ENCODE peak calls at places on chromosomes 12 and 14, in ten cellular contexts. L, E, Z, P, U, F, W, A, O and S are unnamed samples.

GRCh38 chr12:265096-265495 is 2.5 kb upstream of the SLC6A13 start:
- DNase-seq in F (no peak), W (no peak), U (no peak), E (no peak), P (no peak), O (no peak), A (no peak), Z (no peak), L (no peak), S (no peak)

GRCh38 chr12:104809251-104809650 is 148.8 kb downstream of the SLC41A2 start:
- DNase-seq in L (no peak), P (no peak), E (no peak), W (no peak), U (no peak), F (no peak), Z (no peak), O (no peak), A (no peak), S (no peak)

GRCh38 chr14:74492413-74493342 is at the start of gene NPC2:
- DNase-seq in W (no peak), F (peak), A (no peak), Z (peak), P (peak), U (peak), O (no peak), E (no peak), L (peak), S (peak)

GRCh38 chr14:101125719-101126375 is 222.3 kb upstream of the RTL1 start:
- DNase-seq in F (no peak), U (no peak), O (no peak), L (no peak), Z (no peak), W (no peak), E (no peak), A (no peak), P (no peak), S (no peak)

GRCh38 chr14:77648520-77649200 is 32.2 kb upstream of the SPTLC2 start:
- DNase-seq in A (no peak), L (no peak), F (no peak), P (no peak), E (no peak), W (no peak), O (no peak), U (no peak), Z (no peak), S (no peak)

GRCh38 chr12:58833844-58834243 is 86.5 kb downstream of the LRIG3 start:
- DNase-seq in U (no peak), P (no peak), Z (no peak), L (no peak), A (no peak), F (peak), E (no peak), O (no peak), W (no peak), S (no peak)

GRCh38 chr12:98644433-98644711 is 216 bp downstream of the IKBIP start:
- DNase-seq in W (no peak), O (no peak), Z (no peak), A (peak), E (no peak), U (no peak), L (no peak), P (no peak), F (no peak), S (no peak)

GRCh38 chr12:127485528-127485927 is 781.4 kb upstream of the TMEM132C start:
- DNase-seq in W (peak), A (peak), F (no peak), U (peak), O (no peak), L (no peak), E (no peak), P (peak), Z (peak), S (peak)

GRCh38 chr12:1281683-1282366 is 290.8 kb downstream of the ERC1 start:
- DNase-seq in E (no peak), Z (peak), P (peak), W (no peak), O (no peak), L (peak), A (no peak), F (peak), U (peak), S (peak)

GRCh38 chr12:130873825-130874224 is 2.0 kb downstream of the RAN start:
- DNase-seq in P (no peak), W (no peak), E (no peak), F (no peak), O (no peak), L (no peak), U (no peak), A (no peak), Z (no peak), S (no peak)

GRCh38 chr12:32561931-32562341 is 117.2 kb upstream of the DNM1L start:
- DNase-seq in L (no peak), P (peak), W (no peak), O (no peak), A (no peak), Z (no peak), F (no peak), U (no peak), E (no peak), S (no peak)

GRCh38 chr12:32560520-32560919 is 118.6 kb upstream of the DNM1L start:
- DNase-seq in W (no peak), U (no peak), F (no peak), O (no peak), E (no peak), L (no peak), P (no peak), Z (no peak), A (no peak), S (no peak)

GRCh38 chr12:32558941-32559340 is 120.2 kb upstream of the DNM1L start:
- DNase-seq in P (no peak), A (no peak), E (no peak), Z (peak), F (peak), U (peak), L (no peak), W (no peak), O (no peak), S (peak)

GRCh38 chr12:32559434-32559833 is 119.7 kb upstream of the DNM1L start:
- DNase-seq in W (no peak), F (no peak), L (no peak), O (no peak), A (no peak), P (no peak), Z (peak), E (no peak), U (peak), S (peak)
- H3K4me3 ChIP-seq in W (no peak), F (no peak), L (no peak), O (no peak), A (no peak), P (no peak), Z (no peak), E (no peak), U (no peak), S (peak)

GRCh38 chr12:106133136-106134087 is 5.3 kb downstream of the NUAK1 start:
- DNase-seq in A (no peak), O (no peak), L (no peak), W (peak), U (no peak), F (no peak), Z (no peak), P (peak), E (no peak), S (no peak)
- H3K4me3 ChIP-seq in A (no peak), O (no peak), L (no peak), W (no peak), U (no peak), F (no peak), Z (no peak), P (no peak), E (no peak), S (peak)

GRCh38 chr12:91778091-91778819 is 367.4 kb downstream of the BTG1 start:
- DNase-seq in Z (peak), U (peak), O (peak), W (no peak), P (peak), A (no peak), L (peak), E (no peak), F (peak), S (no peak)
- H3K4me3 ChIP-seq in Z (no peak), U (no peak), O (peak), W (no peak), P (no peak), A (no peak), L (no peak), E (no peak), F (no peak), S (peak)

DNA sequence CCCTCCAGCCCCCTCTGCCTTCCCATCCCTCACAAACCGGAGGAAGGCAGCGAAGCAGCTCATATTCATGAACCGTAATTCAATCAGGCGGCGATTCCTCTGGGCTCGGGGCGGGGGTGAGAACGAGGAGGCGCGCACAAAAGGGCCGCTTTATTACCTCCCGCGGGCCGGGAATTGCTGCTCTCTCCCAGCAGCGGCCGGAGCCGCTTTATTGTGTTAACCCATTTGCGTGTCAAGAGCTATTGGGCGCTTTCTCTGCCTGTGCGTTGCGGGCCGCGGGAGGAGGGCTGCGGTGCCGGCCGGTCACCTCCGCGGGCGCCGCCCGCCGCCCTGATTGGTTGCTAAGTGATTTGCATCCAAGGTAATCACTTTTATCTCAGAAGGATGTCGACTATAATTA is 4.8 kb downstream of the FAM222A start:
- DNase-seq in Z (no peak), P (no peak), W (peak), O (no peak), F (no peak), U (no peak), A (no peak), L (no peak), E (no peak), S (no peak)
- H3K4me3 ChIP-seq in Z (no peak), P (no peak), W (no peak), O (no peak), F (no peak), U (no peak), A (no peak), L (peak), E (no peak), S (no peak)

DNA sequence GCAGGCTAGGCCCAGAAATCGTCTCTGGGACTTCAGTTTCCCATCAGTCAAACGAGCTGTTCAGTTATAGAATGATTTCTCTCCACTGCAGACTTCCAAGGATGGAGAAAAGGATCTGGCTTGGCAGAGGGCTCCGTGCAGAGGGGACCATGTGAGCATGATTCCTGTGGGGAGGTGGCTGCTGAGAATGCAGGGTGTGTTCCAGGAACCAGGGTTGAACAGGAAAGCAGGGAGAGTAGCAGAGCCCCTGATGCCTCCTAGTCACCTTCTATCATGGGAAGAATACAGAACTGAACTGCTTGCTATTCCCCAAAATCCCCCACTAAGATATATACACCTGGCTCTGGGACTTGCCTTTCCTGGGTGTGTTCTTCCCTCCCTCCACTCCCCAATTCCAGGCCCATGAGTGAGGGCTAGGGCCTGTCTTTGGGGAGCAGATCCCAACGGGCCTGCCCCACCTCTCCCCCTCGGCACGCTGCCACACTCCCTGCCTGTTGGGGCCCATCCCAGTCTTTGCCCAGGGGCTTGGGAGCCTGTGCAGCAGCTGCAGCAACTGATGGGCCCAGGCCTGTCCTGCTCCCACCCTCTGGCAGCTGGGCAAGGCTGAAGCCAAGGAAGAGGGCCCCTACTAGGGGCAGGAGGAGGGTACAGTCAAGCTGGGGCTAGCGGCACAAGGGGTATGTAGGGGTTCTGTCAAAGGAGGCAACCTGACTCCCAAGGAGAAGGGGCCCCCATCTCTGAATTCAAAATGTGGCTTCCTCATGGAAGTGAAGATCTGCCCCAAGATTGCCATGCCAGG is 3.3 kb downstream of the AJUBA start:
- DNase-seq in W (no peak), P (no peak), E (peak), O (no peak), Z (no peak), F (no peak), U (no peak), L (no peak), A (no peak), S (no peak)
- H3K4me3 ChIP-seq in W (no peak), P (peak), E (no peak), O (no peak), Z (peak), F (no peak), U (no peak), L (no peak), A (no peak), S (no peak)

DNA sequence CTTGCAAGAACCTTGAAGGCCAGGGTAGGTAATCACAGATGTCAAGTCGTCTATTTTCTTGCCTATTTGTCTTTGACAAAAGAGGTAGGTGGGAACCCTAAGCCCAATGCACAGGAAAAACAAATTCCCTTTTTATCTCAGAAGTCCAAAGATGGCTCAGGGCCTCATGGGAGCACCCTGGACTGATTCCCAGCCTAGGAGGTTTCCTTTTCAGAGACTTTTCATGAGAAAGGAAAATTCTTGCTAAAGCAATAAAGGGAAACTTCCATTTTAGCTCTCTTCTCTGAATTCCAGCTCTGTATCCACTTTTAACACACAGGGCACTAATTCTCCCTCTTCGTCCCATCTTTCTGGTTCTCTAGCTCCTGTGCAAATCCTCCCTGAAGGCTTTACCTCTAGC is 1.2 kb downstream of the ZNF641 start:
- DNase-seq in A (no peak), F (peak), U (peak), P (peak), E (no peak), Z (peak), W (no peak), O (no peak), L (peak), S (peak)
- H3K4me3 ChIP-seq in A (no peak), F (no peak), U (peak), P (no peak), E (no peak), Z (peak), W (peak), O (peak), L (peak), S (peak)

GRCh38 chr12:6386522-6386921 is 2.6 kb downstream of the LTBR start:
- DNase-seq in Z (no peak), F (no peak), L (no peak), U (no peak), P (no peak), W (no peak), O (no peak), A (no peak), E (no peak), S (no peak)

GRCh38 chr12:6384499-6385436 is 806 bp downstream of the LTBR start:
- DNase-seq in A (peak), L (no peak), E (no peak), O (no peak), W (no peak), Z (no peak), F (no peak), U (peak), P (no peak), S (no peak)

GRCh38 chr12:6390084-6390799 is 6.3 kb downstream of the LTBR start:
- DNase-seq in E (no peak), A (peak), Z (no peak), F (no peak), P (no peak), U (no peak), L (no peak), W (no peak), O (no peak), S (no peak)

GRCh38 chr12:6386038-6386437 is 2.1 kb downstream of the LTBR start:
- DNase-seq in U (no peak), P (no peak), Z (no peak), A (no peak), L (no peak), O (no peak), E (no peak), F (no peak), W (no peak), S (no peak)

DNA sequence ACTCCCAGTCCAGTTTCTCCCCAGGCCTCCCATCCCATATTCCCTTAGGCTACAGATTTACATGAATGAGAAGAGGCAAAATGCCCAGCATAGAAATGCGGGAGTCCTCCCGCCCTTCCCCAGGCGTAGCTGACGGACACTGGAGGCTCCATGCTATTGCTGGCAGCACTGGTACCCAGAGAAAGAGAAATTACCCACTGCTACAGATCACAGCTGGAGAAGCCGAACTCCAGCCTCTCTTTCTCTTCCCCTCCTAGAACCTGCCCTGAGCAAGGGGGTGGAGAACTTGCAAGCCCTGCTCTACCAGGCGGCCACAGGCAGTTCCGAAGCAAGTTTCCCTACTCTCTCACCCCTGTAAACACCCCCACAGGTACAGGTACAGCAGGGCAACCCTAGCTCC is 3.6 kb downstream of the LTBR start:
- DNase-seq in Z (no peak), F (no peak), U (no peak), O (no peak), E (no peak), P (no peak), W (no peak), A (no peak), L (no peak), S (no peak)
- H3K4me3 ChIP-seq in Z (no peak), F (no peak), U (no peak), O (no peak), E (no peak), P (no peak), W (no peak), A (no peak), L (no peak), S (peak)

GRCh38 chr12:57476993-57477709 is 2.5 kb downstream of the ARHGAP9 start:
- DNase-seq in U (no peak), P (no peak), O (peak), F (no peak), Z (no peak), L (no peak), W (no peak), E (no peak), A (no peak), S (no peak)
- H3K4me3 ChIP-seq in U (no peak), P (no peak), O (peak), F (no peak), Z (no peak), L (no peak), W (no peak), E (no peak), A (peak), S (no peak)

DNA sequence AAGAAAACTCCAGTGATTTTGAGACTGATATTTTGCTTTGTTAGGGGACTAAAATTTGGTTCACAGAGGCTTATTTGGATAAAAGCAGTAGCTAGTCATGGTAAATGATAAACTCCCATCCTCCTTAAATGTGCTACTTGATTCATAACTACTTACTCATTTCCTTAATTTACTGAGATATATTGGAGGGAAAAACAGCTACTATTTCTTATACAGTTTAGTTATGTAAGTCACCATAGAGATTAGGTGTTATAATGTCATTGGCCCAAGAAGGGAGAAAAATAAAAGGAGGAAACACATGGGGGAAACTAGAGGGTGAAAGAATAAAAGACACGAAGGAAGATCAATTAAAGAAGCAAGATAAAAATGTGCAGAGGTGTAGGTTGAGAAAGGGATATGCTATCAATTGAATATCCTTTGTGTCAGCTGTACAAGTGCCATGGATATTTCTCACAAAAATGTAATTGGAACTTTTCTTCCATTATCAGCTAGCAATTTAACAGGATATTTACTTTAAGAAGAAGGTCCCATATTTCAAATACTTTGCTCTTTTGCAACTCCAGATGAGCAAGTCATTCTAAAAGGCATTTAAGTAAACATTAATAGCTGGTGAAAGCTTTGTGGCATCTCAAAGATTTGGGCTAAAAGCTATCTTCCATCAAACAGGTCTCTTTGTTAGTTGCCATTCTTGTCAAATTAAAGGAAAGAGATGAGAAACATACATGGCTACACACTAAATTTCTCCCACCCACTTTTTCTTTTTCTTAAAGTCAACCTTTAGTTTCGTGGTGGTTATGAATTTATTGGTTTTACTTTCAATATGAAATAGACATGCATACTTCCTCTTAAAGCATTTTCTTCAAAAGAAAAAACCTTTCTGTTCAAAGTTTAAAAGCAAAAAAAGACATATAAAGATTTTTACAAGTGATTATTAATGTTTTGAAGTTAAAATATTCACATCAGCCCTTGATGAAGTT is 439.5 kb downstream of the CCER1 start:
- DNase-seq in W (no peak), U (peak), L (peak), E (no peak), A (no peak), O (no peak), P (no peak), F (peak), Z (peak), S (peak)
- H3K4me3 ChIP-seq in W (no peak), U (no peak), L (no peak), E (no peak), A (no peak), O (no peak), P (no peak), F (no peak), Z (no peak), S (peak)

GRCh38 chr14:105986896-105987284 is 460.5 kb downstream of the TMEM121 start:
- DNase-seq in L (no peak), Z (no peak), E (no peak), U (no peak), P (no peak), F (no peak), O (no peak), A (no peak), W (no peak), S (no peak)
- H3K4me3 ChIP-seq in L (no peak), Z (no peak), E (no peak), U (no peak), P (no peak), F (no peak), O (no peak), A (no peak), W (no peak), S (no peak)